ENCODE peak calls at places on chromosome 3, in seven cellular contexts. W, L, Q, H, I, B and X are unnamed samples.

GRCh38 chr3:191330309-191330712 is at the start of gene UTS2B:
- DNase-seq in W (peak; percentile 91), L (no peak), Q (peak; percentile 83), H (peak; percentile 88), I (no peak), B (peak; percentile 29), X (peak; percentile 61)

GRCh38 chr3:174376346-174376745 is 482.8 kb upstream of the NAALADL2 start:
- DNase-seq in W (peak; percentile 30), L (no peak), Q (peak; percentile 25), H (peak; percentile 70), I (no peak), B (no peak), X (no peak)

GRCh38 chr3:185900228-185900627 is 37.6 kb downstream of the TRA2B start:
- DNase-seq in W (peak; percentile 94), L (no peak), Q (peak; percentile 76), H (peak; percentile 91), I (no peak), B (peak; percentile 68), X (peak; percentile 71)

GRCh38 chr3:187041362-187042061 is 97.8 kb downstream of the RPL39L start:
- DNase-seq in W (peak; percentile 88), L (no peak), Q (no peak), H (peak; percentile 48), I (no peak), B (no peak), X (no peak)

GRCh38 chr3:187465503-187465902 is 97.3 kb downstream of the RTP4 start:
- DNase-seq in W (no peak), L (no peak), Q (no peak), H (no peak), I (no peak), B (no peak), X (no peak)

GRCh38 chr3:51974277-51974962 is 444 bp upstream of the ABHD14A start:
- DNase-seq in W (no peak), L (no peak), Q (peak; percentile 19), H (no peak), I (no peak), B (no peak), X (no peak)

GRCh38 chr3:188284455-188285212 is 130.7 kb downstream of the LPP start:
- DNase-seq in W (no peak), L (no peak), Q (no peak), H (no peak), I (no peak), B (no peak), X (no peak)

GRCh38 chr3:71432044-71432970 is 151.2 kb downstream of the FOXP1 start:
- DNase-seq in W (no peak), L (no peak), Q (no peak), H (peak; percentile 39), I (no peak), B (no peak), X (no peak)

GRCh38 chr3:70882104-70882503 is 569.7 kb upstream of the MDFIC2 start:
- DNase-seq in W (peak; percentile 52), L (no peak), Q (peak; percentile 83), H (peak; percentile 20), I (no peak), B (peak; percentile 70), X (no peak)

GRCh38 chr3:115958531-115958930 is 335.2 kb downstream of the GAP43 start:
- DNase-seq in W (no peak), L (no peak), Q (no peak), H (no peak), I (no peak), B (no peak), X (no peak)

GRCh38 chr3:11154036-11154952 is at the start of gene HRH1:
- DNase-seq in W (no peak), L (no peak), Q (no peak), H (no peak), I (no peak), B (peak; percentile 31), X (no peak)

GRCh38 chr3:72134989-72135451 is 350.1 kb upstream of the PROK2 start:
- DNase-seq in W (no peak), L (peak; percentile 63), Q (no peak), H (no peak), I (no peak), B (no peak), X (no peak)

GRCh38 chr3:74465652-74466415 is 148.6 kb downstream of the CNTN3 start:
- DNase-seq in W (peak; percentile 52), L (no peak), Q (peak; percentile 3), H (peak; percentile 14), I (no peak), B (no peak), X (no peak)

GRCh38 chr3:190266265-190266914 is 55.9 kb downstream of the CLDN1 start:
- DNase-seq in W (peak; percentile 12), L (no peak), Q (no peak), H (no peak), I (no peak), B (no peak), X (no peak)

GRCh38 chr3:154904328-154904727 is 175.8 kb upstream of the MME start:
- DNase-seq in W (peak; percentile 64), L (peak; percentile 9), Q (peak; percentile 58), H (no peak), I (no peak), B (peak; percentile 11), X (no peak)

GRCh38 chr3:71489315-71489761 is 94.2 kb downstream of the FOXP1 start:
- DNase-seq in W (no peak), L (no peak), Q (no peak), H (no peak), I (no peak), B (no peak), X (no peak)

GRCh38 chr3:152971880-152972279 is 136.9 kb downstream of the P2RY1 start:
- DNase-seq in W (no peak), L (no peak), Q (no peak), H (no peak), I (no peak), B (peak; percentile 23), X (no peak)

GRCh38 chr3:89395441-89395840 is 288.0 kb downstream of the EPHA3 start:
- DNase-seq in W (no peak), L (no peak), Q (peak; percentile 73), H (no peak), I (no peak), B (no peak), X (no peak)

GRCh38 chr3:190306513-190307163 is 15.6 kb downstream of the CLDN1 start:
- DNase-seq in W (peak; percentile 65), L (no peak), Q (peak; percentile 76), H (peak; percentile 94), I (no peak), B (peak; percentile 52), X (no peak)

GRCh38 chr3:158168996-158169573 is 59.2 kb downstream of the RSRC1 start:
- DNase-seq in W (peak; percentile 74), L (no peak), Q (no peak), H (peak; percentile 80), I (no peak), B (no peak), X (no peak)

DNA sequence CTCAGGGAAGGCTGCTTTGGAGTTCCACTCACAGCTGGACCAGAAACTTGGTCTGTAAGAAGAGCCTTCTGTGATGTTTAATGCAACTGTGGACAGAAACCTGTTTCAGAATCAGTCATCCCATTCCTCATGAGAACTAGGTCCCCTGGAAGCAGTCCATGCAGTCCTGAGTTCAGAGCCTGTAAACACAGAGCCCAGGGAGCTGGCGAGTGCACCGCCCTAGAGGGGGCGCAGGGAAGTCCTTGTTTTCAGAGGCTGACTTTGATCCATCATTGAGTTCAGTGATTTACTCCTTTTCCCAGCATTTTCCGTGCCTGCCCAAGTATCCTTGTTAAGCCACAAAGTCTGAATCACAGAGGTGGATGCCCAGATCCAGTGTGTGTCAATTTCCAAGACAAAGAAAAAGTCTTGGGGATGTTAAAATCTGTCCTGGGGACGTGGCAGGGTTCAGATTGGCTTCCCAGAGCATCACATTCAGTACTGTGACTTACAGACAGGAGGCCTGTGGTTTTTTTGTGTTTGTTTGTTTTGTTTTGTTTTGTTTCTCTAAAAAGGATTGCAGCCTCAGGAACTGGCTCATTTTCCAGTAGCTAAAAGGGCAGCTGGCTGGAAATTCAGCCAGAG is 9.8 kb upstream of the TXNRD3 start:
- DNase-seq in W (peak; percentile 20), L (no peak), Q (no peak), H (peak; percentile 46), I (no peak), B (peak; percentile 10), X (no peak)
- TF ChIP-seq CTCF in W (peak; percentile 35), L (no peak), Q (no peak), H (no peak), I (no peak), B (no peak), X (peak; percentile 39)

GRCh38 chr3:46998852-46999515 is 19.5 kb downstream of the NBEAL2 start:
- DNase-seq in W (no peak), L (no peak), Q (no peak), H (no peak), I (no peak), B (no peak), X (no peak)
- TF ChIP-seq CTCF in W (no peak), L (no peak), Q (no peak), H (no peak), I (no peak), B (no peak), X (no peak)

GRCh38 chr3:39180546-39181346 is 11.6 kb downstream of the XIRP1 start:
- DNase-seq in W (peak; percentile 84), L (peak; percentile 97), Q (peak; percentile 80), H (peak; percentile 57), I (peak; percentile 95), B (peak; percentile 76), X (no peak)
- TF ChIP-seq CTCF in W (peak; percentile 21), L (no peak), Q (no peak), H (no peak), I (no peak), B (no peak), X (peak; percentile 7)

GRCh38 chr3:49747792-49748480 is 24.2 kb upstream of the GMPPB start:
- DNase-seq in W (peak; percentile 82), L (no peak), Q (peak; percentile 19), H (peak; percentile 92), I (no peak), B (no peak), X (no peak)

GRCh38 chr3:49756036-49756435 is 30.3 kb downstream of the IP6K1 start:
- DNase-seq in W (no peak), L (no peak), Q (no peak), H (no peak), I (no peak), B (no peak), X (no peak)

GRCh38 chr3:49754536-49754935 is 30.8 kb upstream of the GMPPB start:
- DNase-seq in W (no peak), L (no peak), Q (no peak), H (no peak), I (no peak), B (no peak), X (no peak)

GRCh38 chr3:49750056-49750455 is 26.3 kb upstream of the GMPPB start:
- DNase-seq in W (no peak), L (no peak), Q (no peak), H (peak; percentile 26), I (no peak), B (no peak), X (no peak)

GRCh38 chr3:49751501-49751900 is 27.8 kb upstream of the GMPPB start:
- DNase-seq in W (no peak), L (no peak), Q (no peak), H (no peak), I (no peak), B (no peak), X (no peak)
- TF ChIP-seq CTCF in W (no peak), L (no peak), Q (no peak), H (no peak), I (no peak), B (no peak), X (no peak)